ENCODE peak calls at places on chromosome X, in seven cellular contexts. One of them, this sample, is unnamed.

GRCh38 chrX:7448123-7448522 is 300.2 kb upstream of the PUDP start:
- DNase-seq in activated T-helper 1 cell treated with Interleukin-2 at 50 U/mL for 16 hours: no peak
- DNase-seq in astrocyte: no peak
- DNase-seq in stimulated activated CD4-positive, alpha-beta T cell treated with anti-CD3 and anti-CD28 coated beads, Interleukin-1b, Interleukin-23, amount 100 ng/mL, for 4 hours: no peak
- DNase-seq in activated naive CD8-positive, alpha-beta T cell treated with anti-CD3 and anti-CD28 coated beads, Interleukin-2, amount 50 U/mL, for 16 hours: no peak
- DNase-seq in naive thymus-derived CD4-positive, alpha-beta T cell: no peak
- DNase-seq in ACHN: no peak
- DNase-seq in this sample: no peak

GRCh38 chrX:1657367-1658082 is 42.7 kb downstream of the ASMT start:
- DNase-seq in activated T-helper 1 cell treated with Interleukin-2 at 50 U/mL for 16 hours: peak; percentile 18
- DNase-seq in astrocyte: peak; percentile 18
- DNase-seq in stimulated activated CD4-positive, alpha-beta T cell treated with anti-CD3 and anti-CD28 coated beads, Interleukin-1b, Interleukin-23, amount 100 ng/mL, for 4 hours: no peak
- DNase-seq in activated naive CD8-positive, alpha-beta T cell treated with anti-CD3 and anti-CD28 coated beads, Interleukin-2, amount 50 U/mL, for 16 hours: no peak
- DNase-seq in naive thymus-derived CD4-positive, alpha-beta T cell: no peak
- DNase-seq in ACHN: no peak
- DNase-seq in this sample: peak; percentile 70

GRCh38 chrX:153572601-153573000 is 26.3 kb downstream of the CCNQ start:
- DNase-seq in activated T-helper 1 cell treated with Interleukin-2 at 50 U/mL for 16 hours: no peak
- DNase-seq in astrocyte: no peak
- DNase-seq in stimulated activated CD4-positive, alpha-beta T cell treated with anti-CD3 and anti-CD28 coated beads, Interleukin-1b, Interleukin-23, amount 100 ng/mL, for 4 hours: no peak
- DNase-seq in activated naive CD8-positive, alpha-beta T cell treated with anti-CD3 and anti-CD28 coated beads, Interleukin-2, amount 50 U/mL, for 16 hours: no peak
- DNase-seq in naive thymus-derived CD4-positive, alpha-beta T cell: no peak
- DNase-seq in ACHN: no peak
- DNase-seq in this sample: no peak

GRCh38 chrX:132858018-132858417 is 100.4 kb downstream of the HS6ST2 start:
- DNase-seq in activated T-helper 1 cell treated with Interleukin-2 at 50 U/mL for 16 hours: no peak
- DNase-seq in astrocyte: no peak
- DNase-seq in stimulated activated CD4-positive, alpha-beta T cell treated with anti-CD3 and anti-CD28 coated beads, Interleukin-1b, Interleukin-23, amount 100 ng/mL, for 4 hours: no peak
- DNase-seq in activated naive CD8-positive, alpha-beta T cell treated with anti-CD3 and anti-CD28 coated beads, Interleukin-2, amount 50 U/mL, for 16 hours: no peak
- DNase-seq in naive thymus-derived CD4-positive, alpha-beta T cell: no peak
- DNase-seq in ACHN: no peak
- DNase-seq in this sample: no peak

GRCh38 chrX:27600686-27601085 is 10.5 kb downstream of the DCAF8L2 start:
- DNase-seq in activated T-helper 1 cell treated with Interleukin-2 at 50 U/mL for 16 hours: no peak
- DNase-seq in astrocyte: peak; percentile 24
- DNase-seq in stimulated activated CD4-positive, alpha-beta T cell treated with anti-CD3 and anti-CD28 coated beads, Interleukin-1b, Interleukin-23, amount 100 ng/mL, for 4 hours: no peak
- DNase-seq in activated naive CD8-positive, alpha-beta T cell treated with anti-CD3 and anti-CD28 coated beads, Interleukin-2, amount 50 U/mL, for 16 hours: no peak
- DNase-seq in naive thymus-derived CD4-positive, alpha-beta T cell: no peak
- DNase-seq in ACHN: no peak
- DNase-seq in this sample: no peak

GRCh38 chrX:2320580-2321327 is 180.0 kb downstream of the DHRSX start:
- DNase-seq in activated T-helper 1 cell treated with Interleukin-2 at 50 U/mL for 16 hours: no peak
- DNase-seq in astrocyte: no peak
- DNase-seq in stimulated activated CD4-positive, alpha-beta T cell treated with anti-CD3 and anti-CD28 coated beads, Interleukin-1b, Interleukin-23, amount 100 ng/mL, for 4 hours: no peak
- DNase-seq in activated naive CD8-positive, alpha-beta T cell treated with anti-CD3 and anti-CD28 coated beads, Interleukin-2, amount 50 U/mL, for 16 hours: no peak
- DNase-seq in naive thymus-derived CD4-positive, alpha-beta T cell: no peak
- DNase-seq in ACHN: no peak
- DNase-seq in this sample: no peak

GRCh38 chrX:57211906-57212305 is 74.6 kb upstream of the FAAH2 start:
- DNase-seq in activated T-helper 1 cell treated with Interleukin-2 at 50 U/mL for 16 hours: no peak
- DNase-seq in astrocyte: no peak
- DNase-seq in stimulated activated CD4-positive, alpha-beta T cell treated with anti-CD3 and anti-CD28 coated beads, Interleukin-1b, Interleukin-23, amount 100 ng/mL, for 4 hours: no peak
- DNase-seq in activated naive CD8-positive, alpha-beta T cell treated with anti-CD3 and anti-CD28 coated beads, Interleukin-2, amount 50 U/mL, for 16 hours: no peak
- DNase-seq in naive thymus-derived CD4-positive, alpha-beta T cell: no peak
- DNase-seq in ACHN: no peak
- DNase-seq in this sample: no peak

GRCh38 chrX:19893722-19894121 is 6.3 kb upstream of the SH3KBP1 start:
- DNase-seq in activated T-helper 1 cell treated with Interleukin-2 at 50 U/mL for 16 hours: no peak
- DNase-seq in astrocyte: peak; percentile 69
- DNase-seq in stimulated activated CD4-positive, alpha-beta T cell treated with anti-CD3 and anti-CD28 coated beads, Interleukin-1b, Interleukin-23, amount 100 ng/mL, for 4 hours: no peak
- DNase-seq in activated naive CD8-positive, alpha-beta T cell treated with anti-CD3 and anti-CD28 coated beads, Interleukin-2, amount 50 U/mL, for 16 hours: no peak
- DNase-seq in naive thymus-derived CD4-positive, alpha-beta T cell: no peak
- DNase-seq in ACHN: no peak
- DNase-seq in this sample: no peak

GRCh38 chrX:68822641-68823410 is 6.0 kb upstream of the EFNB1 start:
- DNase-seq in activated T-helper 1 cell treated with Interleukin-2 at 50 U/mL for 16 hours: no peak
- DNase-seq in astrocyte: peak; percentile 22
- DNase-seq in stimulated activated CD4-positive, alpha-beta T cell treated with anti-CD3 and anti-CD28 coated beads, Interleukin-1b, Interleukin-23, amount 100 ng/mL, for 4 hours: no peak
- DNase-seq in activated naive CD8-positive, alpha-beta T cell treated with anti-CD3 and anti-CD28 coated beads, Interleukin-2, amount 50 U/mL, for 16 hours: no peak
- DNase-seq in naive thymus-derived CD4-positive, alpha-beta T cell: no peak
- DNase-seq in ACHN: peak; percentile 20
- DNase-seq in this sample: no peak

GRCh38 chrX:144732588-144732987 is 514.7 kb upstream of the SPANXN1 start:
- DNase-seq in activated T-helper 1 cell treated with Interleukin-2 at 50 U/mL for 16 hours: no peak
- DNase-seq in astrocyte: no peak
- DNase-seq in stimulated activated CD4-positive, alpha-beta T cell treated with anti-CD3 and anti-CD28 coated beads, Interleukin-1b, Interleukin-23, amount 100 ng/mL, for 4 hours: no peak
- DNase-seq in activated naive CD8-positive, alpha-beta T cell treated with anti-CD3 and anti-CD28 coated beads, Interleukin-2, amount 50 U/mL, for 16 hours: no peak
- DNase-seq in naive thymus-derived CD4-positive, alpha-beta T cell: no peak
- DNase-seq in ACHN: no peak
- DNase-seq in this sample: no peak

GRCh38 chrX:15471016-15471415 is 22.1 kb downstream of the PIR start:
- DNase-seq in activated T-helper 1 cell treated with Interleukin-2 at 50 U/mL for 16 hours: peak; percentile 18
- DNase-seq in astrocyte: peak; percentile 49
- DNase-seq in stimulated activated CD4-positive, alpha-beta T cell treated with anti-CD3 and anti-CD28 coated beads, Interleukin-1b, Interleukin-23, amount 100 ng/mL, for 4 hours: peak; percentile 24
- DNase-seq in activated naive CD8-positive, alpha-beta T cell treated with anti-CD3 and anti-CD28 coated beads, Interleukin-2, amount 50 U/mL, for 16 hours: peak; percentile 10
- DNase-seq in naive thymus-derived CD4-positive, alpha-beta T cell: peak; percentile 7
- DNase-seq in ACHN: peak; percentile 50
- DNase-seq in this sample: peak; percentile 0

GRCh38 chrX:24298191-24298590 is 15.7 kb downstream of the SUPT20HL2 start:
- DNase-seq in activated T-helper 1 cell treated with Interleukin-2 at 50 U/mL for 16 hours: no peak
- DNase-seq in astrocyte: peak; percentile 6
- DNase-seq in stimulated activated CD4-positive, alpha-beta T cell treated with anti-CD3 and anti-CD28 coated beads, Interleukin-1b, Interleukin-23, amount 100 ng/mL, for 4 hours: no peak
- DNase-seq in activated naive CD8-positive, alpha-beta T cell treated with anti-CD3 and anti-CD28 coated beads, Interleukin-2, amount 50 U/mL, for 16 hours: no peak
- DNase-seq in naive thymus-derived CD4-positive, alpha-beta T cell: no peak
- DNase-seq in ACHN: no peak
- DNase-seq in this sample: no peak

GRCh38 chrX:1359477-1359873 is 22.9 kb downstream of the IL3RA start:
- DNase-seq in activated T-helper 1 cell treated with Interleukin-2 at 50 U/mL for 16 hours: no peak
- DNase-seq in astrocyte: no peak
- DNase-seq in stimulated activated CD4-positive, alpha-beta T cell treated with anti-CD3 and anti-CD28 coated beads, Interleukin-1b, Interleukin-23, amount 100 ng/mL, for 4 hours: no peak
- DNase-seq in activated naive CD8-positive, alpha-beta T cell treated with anti-CD3 and anti-CD28 coated beads, Interleukin-2, amount 50 U/mL, for 16 hours: no peak
- DNase-seq in naive thymus-derived CD4-positive, alpha-beta T cell: no peak
- DNase-seq in ACHN: no peak
- DNase-seq in this sample: no peak

GRCh38 chrX:39827959-39828358 is 269.8 kb downstream of the BCOR start:
- DNase-seq in activated T-helper 1 cell treated with Interleukin-2 at 50 U/mL for 16 hours: no peak
- DNase-seq in astrocyte: no peak
- DNase-seq in stimulated activated CD4-positive, alpha-beta T cell treated with anti-CD3 and anti-CD28 coated beads, Interleukin-1b, Interleukin-23, amount 100 ng/mL, for 4 hours: no peak
- DNase-seq in activated naive CD8-positive, alpha-beta T cell treated with anti-CD3 and anti-CD28 coated beads, Interleukin-2, amount 50 U/mL, for 16 hours: no peak
- DNase-seq in naive thymus-derived CD4-positive, alpha-beta T cell: no peak
- DNase-seq in ACHN: no peak
- DNase-seq in this sample: no peak

GRCh38 chrX:21151051-21151450 is 223.2 kb upstream of the CNKSR2 start:
- DNase-seq in activated T-helper 1 cell treated with Interleukin-2 at 50 U/mL for 16 hours: no peak
- DNase-seq in astrocyte: no peak
- DNase-seq in stimulated activated CD4-positive, alpha-beta T cell treated with anti-CD3 and anti-CD28 coated beads, Interleukin-1b, Interleukin-23, amount 100 ng/mL, for 4 hours: no peak
- DNase-seq in activated naive CD8-positive, alpha-beta T cell treated with anti-CD3 and anti-CD28 coated beads, Interleukin-2, amount 50 U/mL, for 16 hours: no peak
- DNase-seq in naive thymus-derived CD4-positive, alpha-beta T cell: no peak
- DNase-seq in ACHN: no peak
- DNase-seq in this sample: no peak

GRCh38 chrX:134419784-134420183 is 40.2 kb upstream of the HPRT1 start:
- DNase-seq in activated T-helper 1 cell treated with Interleukin-2 at 50 U/mL for 16 hours: no peak
- DNase-seq in astrocyte: no peak
- DNase-seq in stimulated activated CD4-positive, alpha-beta T cell treated with anti-CD3 and anti-CD28 coated beads, Interleukin-1b, Interleukin-23, amount 100 ng/mL, for 4 hours: no peak
- DNase-seq in activated naive CD8-positive, alpha-beta T cell treated with anti-CD3 and anti-CD28 coated beads, Interleukin-2, amount 50 U/mL, for 16 hours: no peak
- DNase-seq in naive thymus-derived CD4-positive, alpha-beta T cell: no peak
- DNase-seq in ACHN: no peak
- DNase-seq in this sample: no peak

GRCh38 chrX:21996872-21997271 is 35.3 kb upstream of the PHEX start:
- DNase-seq in activated T-helper 1 cell treated with Interleukin-2 at 50 U/mL for 16 hours: no peak
- DNase-seq in astrocyte: peak; percentile 38
- DNase-seq in stimulated activated CD4-positive, alpha-beta T cell treated with anti-CD3 and anti-CD28 coated beads, Interleukin-1b, Interleukin-23, amount 100 ng/mL, for 4 hours: no peak
- DNase-seq in activated naive CD8-positive, alpha-beta T cell treated with anti-CD3 and anti-CD28 coated beads, Interleukin-2, amount 50 U/mL, for 16 hours: no peak
- DNase-seq in naive thymus-derived CD4-positive, alpha-beta T cell: no peak
- DNase-seq in ACHN: no peak
- DNase-seq in this sample: no peak